ENCODE peak calls at places on chromosome 1, in four cellular contexts. B is body of pancreas, R is mammary epithelial cell, Q is kidney. M is an unnamed sample.

GRCh38 chr1:38721816-38722215 is 137.8 kb downstream of the RRAGC start:
- DNase-seq in R (no peak), Q (no peak), B (no peak), M (no peak)

GRCh38 chr1:184541537-184542152 is 154.8 kb downstream of the C1orf21 start:
- DNase-seq in Q (no peak), R (no peak), B (no peak), M (no peak)

GRCh38 chr1:64092851-64093371 is 110.5 kb upstream of the UBE2U start:
- DNase-seq in Q (no peak), B (no peak), R (no peak), M (no peak)

GRCh38 chr1:43414634-43415223 is 25.0 kb downstream of the SZT2 start:
- DNase-seq in Q (no peak), B (peak; percentile 67), R (peak; percentile 24), M (no peak)

GRCh38 chr1:96073100-96073499 is 648.5 kb upstream of the PTBP2 start:
- DNase-seq in Q (no peak), R (no peak), B (no peak), M (no peak)

GRCh38 chr1:161088587-161089110 is 709 bp downstream of the NECTIN4 start:
- DNase-seq in B (peak; percentile 42), Q (no peak), R (peak; percentile 89), M (no peak)

GRCh38 chr1:201570158-201570885 is 31.4 kb downstream of the NAV1 start:
- DNase-seq in B (no peak), R (no peak), Q (no peak), M (no peak)

GRCh38 chr1:29832471-29832870 is 596.1 kb downstream of the PTPRU start:
- DNase-seq in B (no peak), R (no peak), Q (no peak), M (no peak)

GRCh38 chr1:195970209-195970608 is 638.0 kb downstream of the KCNT2 start:
- DNase-seq in B (no peak), Q (no peak), R (no peak), M (no peak)

GRCh38 chr1:74799119-74799518 is 66.2 kb downstream of the TYW3 start:
- DNase-seq in B (no peak), Q (no peak), R (no peak), M (no peak)

GRCh38 chr1:17922833-17923232 is 167.7 kb downstream of the ACTL8 start:
- DNase-seq in Q (peak; percentile 21), R (peak; percentile 5), B (no peak), M (no peak)

GRCh38 chr1:154755858-154756730 is 114.0 kb downstream of the KCNN3 start:
- DNase-seq in B (no peak), Q (no peak), R (no peak), M (no peak)

GRCh38 chr1:118101445-118101844 is 83.6 kb downstream of the SPAG17 start:
- DNase-seq in B (no peak), Q (no peak), R (peak; percentile 75), M (no peak)

GRCh38 chr1:83627045-83627444 is 371.9 kb downstream of the TTLL7 start:
- DNase-seq in Q (no peak), B (no peak), R (no peak), M (no peak)

GRCh38 chr1:30998171-30998570 is 67.3 kb downstream of the PUM1 start:
- DNase-seq in R (no peak), Q (no peak), B (no peak), M (no peak)

GRCh38 chr1:230176871-230177411 is 109.9 kb downstream of the GALNT2 start:
- DNase-seq in R (no peak), B (peak; percentile 66), Q (no peak), M (no peak)

GRCh38 chr1:154520333-154520732 is 18.1 kb upstream of the SHE start:
- DNase-seq in R (peak; percentile 27), Q (no peak), B (no peak), M (no peak)

GRCh38 chr1:110734146-110734680 is 59.5 kb upstream of the KCNA3 start:
- DNase-seq in R (no peak), B (no peak), Q (no peak), M (no peak)

GRCh38 chr1:155379180-155379876 is 58.6 kb downstream of the RUSC1 start:
- DNase-seq in Q (no peak), B (no peak), R (no peak), M (no peak)

GRCh38 chr1:50978144-50978851 is 8.3 kb downstream of the CDKN2C start:
- DNase-seq in B (peak; percentile 79), Q (peak; percentile 81), R (peak; percentile 54), M (no peak)

GRCh38 chr1:178768423-178768822 is 43.4 kb downstream of the RALGPS2 start:
- DNase-seq in B (no peak), R (no peak), Q (no peak), M (no peak)

GRCh38 chr1:31390071-31390470 is 17.2 kb upstream of the FABP3 start:
- DNase-seq in B (no peak), Q (no peak), R (no peak), M (peak; percentile 66)

GRCh38 chr1:42403880-42404400 is 23.3 kb downstream of the RIMKLA start:
- DNase-seq in B (no peak), Q (no peak), R (no peak), M (no peak)

GRCh38 chr1:245181123-245181522 is 26.3 kb downstream of the KIF26B start:
- DNase-seq in R (no peak), B (no peak), Q (no peak), M (no peak)

GRCh38 chr1:245179706-245180105 is 24.9 kb downstream of the KIF26B start:
- DNase-seq in Q (no peak), R (no peak), B (no peak), M (no peak)

GRCh38 chr1:245180496-245180895 is 25.7 kb downstream of the KIF26B start:
- DNase-seq in R (no peak), Q (no peak), B (no peak), M (no peak)

GRCh38 chr1:245173446-245174178 is 18.8 kb downstream of the KIF26B start:
- DNase-seq in Q (no peak), B (no peak), R (no peak), M (no peak)

DNA sequence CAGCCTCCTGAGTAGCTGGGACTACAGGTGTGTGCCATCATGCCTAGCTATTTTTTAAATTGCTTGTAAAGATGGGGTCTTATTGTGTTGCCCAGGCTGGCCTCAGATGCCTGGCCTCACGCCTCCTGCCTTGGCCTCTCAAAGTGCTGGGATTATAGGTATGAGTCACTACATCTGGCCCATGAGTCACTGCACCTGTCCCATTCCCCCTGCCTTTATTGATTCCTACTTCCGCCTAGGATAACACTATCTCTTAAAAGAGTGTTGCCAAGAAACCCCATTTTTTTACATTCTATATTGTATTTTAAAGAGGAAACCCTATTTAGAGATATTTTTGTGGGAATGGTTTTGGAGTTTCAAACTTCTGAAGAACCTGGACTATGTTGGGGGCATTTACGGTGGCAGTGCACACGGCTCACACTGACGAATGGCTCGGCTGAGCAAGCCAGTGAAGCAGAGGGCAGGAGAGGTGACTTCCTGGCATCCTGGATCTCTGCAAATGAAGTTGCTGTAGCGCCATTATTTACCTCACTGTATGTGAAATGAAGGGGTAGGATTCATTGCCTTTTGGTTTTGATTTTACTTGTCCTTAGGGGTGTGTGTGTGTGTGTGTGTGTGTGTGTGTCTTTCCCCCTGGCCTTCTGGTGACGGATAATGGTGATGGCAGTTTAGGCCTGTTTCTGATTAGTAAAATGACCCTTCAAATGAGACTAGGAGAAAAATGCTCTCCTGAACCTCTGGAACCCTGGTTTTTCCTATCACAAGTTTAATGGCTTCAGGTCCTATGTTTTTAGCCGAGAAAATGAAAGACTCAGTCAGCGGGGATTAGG is 22.5 kb downstream of the KIF26B start:
- DNase-seq in B (no peak), Q (no peak), R (no peak), M (no peak)
- H3K27ac ChIP-seq in B (no peak overlapping the region), Q (no peak overlapping the region), R (no peak overlapping the region), M (no peak overlapping the region)

DNA sequence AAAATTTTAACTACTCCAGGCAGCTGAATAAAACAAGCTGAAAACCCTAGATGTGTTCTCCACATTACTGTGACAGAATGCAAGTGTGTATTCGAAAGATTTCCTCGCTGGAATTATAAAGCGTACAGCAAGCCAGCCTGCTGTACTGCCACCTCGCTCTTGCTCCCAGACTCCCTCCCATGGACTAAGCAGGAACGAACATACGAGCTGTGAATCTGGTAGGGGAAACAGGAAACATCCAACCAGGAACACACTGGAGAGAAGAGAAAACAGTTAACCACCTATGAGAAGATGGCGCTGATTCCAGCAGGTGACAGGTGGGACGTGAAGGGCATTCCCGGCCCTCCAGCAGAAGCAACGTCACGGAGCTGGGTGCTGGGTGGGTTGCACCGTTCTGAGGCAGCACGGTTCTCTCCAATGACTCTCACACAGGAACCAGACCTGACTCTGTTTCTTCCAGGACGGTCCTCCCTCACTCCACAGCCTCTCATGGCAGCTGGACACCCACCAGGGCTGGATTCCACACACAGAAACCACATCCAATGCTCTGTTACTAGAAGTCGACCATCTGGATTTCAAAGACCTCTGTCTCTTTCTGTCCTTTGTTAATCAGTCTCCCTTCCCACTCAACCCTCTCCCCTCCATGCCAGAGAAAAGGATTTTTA is 219.2 kb downstream of the RERE start:
- DNase-seq in B (peak; percentile 50), Q (peak; percentile 60), R (no peak), M (no peak)
- H3K27ac ChIP-seq in B (peak overlapping the region; percentile 59), Q (no peak overlapping the region), R (no peak overlapping the region), M (no peak overlapping the region)

GRCh38 chr1:89833183-89834077 is 12.6 kb downstream of the LRRC8D start:
- DNase-seq in Q (no peak), B (no peak), R (no peak), M (no peak)
- H3K27ac ChIP-seq in Q (peak overlapping the region; percentile 40), B (no peak overlapping the region), R (no peak overlapping the region), M (no peak overlapping the region)

GRCh38 chr1:40762144-40762923 is 21.3 kb upstream of the KCNQ4 start:
- DNase-seq in B (no peak), Q (no peak), R (no peak), M (no peak)
- H3K27ac ChIP-seq in B (no peak overlapping the region), Q (no peak overlapping the region), R (no peak overlapping the region), M (no peak overlapping the region)